ENCODE peak calls at places on chromosomes 12 and 14, in eight cellular contexts. R is GM03348; B is Ammon's horn; P is RPMI7951; Y is activated CD4-positive, alpha-beta T cell treated with anti-CD3 and anti-CD28 coated beads, Interleukin-2, amount 50 U/mL, for 1 hour; A is activated T-cell treated with anti-CD3 and anti-CD28 coated beads for 1 hour; X is NCI-H510A treated with DMSO at 0.1 percent for 48 hours; K is stimulated activated CD4-positive, alpha-beta T cell treated with anti-CD3 and anti-CD28 coated beads, Interleukin-15, amount 100 ng/mL, for 24 hours. Q is an unnamed sample.
A peak's percentile ranks its signal among the peaks of the same experiment; 100 is the strongest.

GRCh38 chr12:26239508-26240328 is 44.3 kb downstream of the SSPN start:
- DNase-seq in X (no peak), A (no peak), B (peak; percentile 86), Y (no peak), K (no peak), R (peak; percentile 94), P (peak; percentile 99), Q (no peak)

GRCh38 chr14:32038876-32039275 is 38.2 kb upstream of the ARHGAP5 start:
- DNase-seq in B (no peak), R (no peak), A (no peak), K (no peak), X (no peak), P (peak; percentile 54), Y (no peak), Q (no peak)

GRCh38 chr12:123131879-123132402 is 18.9 kb downstream of the PITPNM2 start:
- DNase-seq in X (peak; percentile 99), R (no peak), K (peak; percentile 39), Y (peak; percentile 56), A (no peak), P (no peak), B (no peak), Q (peak; percentile 71)

GRCh38 chr14:96148631-96149030 is 56.0 kb upstream of the BDKRB2 start:
- DNase-seq in X (no peak), P (no peak), A (no peak), Y (no peak), R (no peak), B (no peak), K (no peak), Q (no peak)

GRCh38 chr14:81766597-81766996 is 232.9 kb upstream of the SEL1L start:
- DNase-seq in Y (no peak), A (no peak), R (no peak), K (no peak), X (no peak), P (no peak), B (no peak), Q (no peak)

GRCh38 chr14:68164723-68165122 is 345.1 kb downstream of the RAD51B start:
- DNase-seq in Y (no peak), R (no peak), K (no peak), A (no peak), B (no peak), X (no peak), P (no peak), Q (no peak)

GRCh38 chr14:40336846-40337245 is 904.6 kb upstream of the FBXO33 start:
- DNase-seq in R (no peak), Y (no peak), K (no peak), B (no peak), P (no peak), X (no peak), A (no peak), Q (no peak)

GRCh38 chr12:62703011-62703380 is 232.0 kb downstream of the PPM1H start:
- DNase-seq in K (no peak), R (no peak), X (no peak), B (no peak), Y (no peak), P (peak; percentile 88), A (no peak), Q (no peak)

GRCh38 chr14:104873380-104874055 is 8.4 kb downstream of the CEP170B start:
- DNase-seq in B (no peak), Y (no peak), X (no peak), R (no peak), A (no peak), K (no peak), P (no peak), Q (no peak)

GRCh38 chr12:91216871-91217270 is 34.3 kb upstream of the DCN start:
- DNase-seq in R (no peak), P (no peak), A (no peak), X (no peak), B (no peak), K (no peak), Y (no peak), Q (no peak)

GRCh38 chr14:91220581-91221000 is 23.9 kb downstream of the GPR68 start:
- DNase-seq in B (no peak), R (no peak), X (no peak), K (no peak), Y (no peak), P (no peak), A (no peak), Q (no peak)

GRCh38 chr12:77060136-77060882 is 5.1 kb downstream of the E2F7 start:
- DNase-seq in P (no peak), A (no peak), K (no peak), R (no peak), B (peak; percentile 18), Y (no peak), X (no peak), Q (no peak)

GRCh38 chr14:101192661-101193000 is 289.1 kb upstream of the RTL1 start:
- DNase-seq in Y (no peak), P (no peak), R (no peak), B (no peak), X (no peak), K (no peak), A (no peak), Q (no peak)